ENCODE peak calls at places on chromosomes 12 and 14, in seven cellular contexts. G is left lung; J is activated CD8-positive, alpha-beta T cell treated with anti-CD3 and anti-CD28 coated beads for 36 hours; X is Peyer's patch; R is NB4; F is fibroblast of pulmonary artery; T is DND-41. K is an unnamed sample.

GRCh38 chr14:77141592-77142288 is at the start of gene ZDHHC22:
- DNase-seq in G (no peak), J (no peak), X (no peak), R (no peak), F (no peak), T (no peak), K (no peak)

GRCh38 chr12:42186793-42187192 is 42.1 kb upstream of the GXYLT1 start:
- DNase-seq in G (no peak), J (no peak), X (no peak), R (no peak), F (no peak), T (no peak), K (no peak)

GRCh38 chr12:64806593-64806992 is 17.9 kb upstream of the TBC1D30 start:
- DNase-seq in G (no peak), J (no peak), X (no peak), R (no peak), F (peak), T (no peak), K (no peak)

GRCh38 chr12:75452675-75453330 is 27.8 kb upstream of the GLIPR1 start:
- DNase-seq in G (no peak), J (no peak), X (no peak), R (no peak), F (peak), T (no peak), K (no peak)

GRCh38 chr12:96247567-96247962 is 53.4 kb downstream of the ELK3 start:
- DNase-seq in G (no peak), J (peak), X (no peak), R (peak), F (no peak), T (no peak), K (no peak)

GRCh38 chr14:67950386-67950785 is 130.8 kb downstream of the RAD51B start:
- DNase-seq in G (no peak), J (no peak), X (no peak), R (no peak), F (no peak), T (no peak), K (no peak)

GRCh38 chr12:121578230-121579189 is 2.3 kb downstream of the KDM2B start:
- DNase-seq in G (no peak), J (peak), X (peak), R (peak), F (peak), T (no peak), K (no peak)

GRCh38 chr12:128818065-128819022 is 5.4 kb downstream of the SLC15A4 start:
- DNase-seq in G (no peak), J (no peak), X (no peak), R (no peak), F (peak), T (no peak), K (no peak)

GRCh38 chr12:86331457-86331856 is 75.3 kb upstream of the MGAT4C start:
- DNase-seq in G (no peak), J (no peak), X (no peak), R (no peak), F (no peak), T (no peak), K (no peak)

GRCh38 chr14:20413785-20414117 is 450 bp upstream of the TEP1 start:
- DNase-seq in G (no peak), J (peak), X (peak), R (peak), F (no peak), T (peak), K (no peak)

GRCh38 chr14:60095781-60096450 is 4.2 kb downstream of the PCNX4 start:
- DNase-seq in G (no peak), J (no peak), X (no peak), R (no peak), F (peak), T (no peak), K (no peak)

GRCh38 chr12:62744551-62744950 is 190.4 kb downstream of the PPM1H start:
- DNase-seq in G (peak), J (no peak), X (no peak), R (peak), F (no peak), T (no peak), K (no peak)

GRCh38 chr14:100849432-100849831 is 23.5 kb downstream of the MEG3 start:
- DNase-seq in G (no peak), J (no peak), X (no peak), R (no peak), F (no peak), T (no peak), K (no peak)

GRCh38 chr12:120066341-120066740 is 50.2 kb downstream of the RAB35 start:
- DNase-seq in G (no peak), J (no peak), X (no peak), R (no peak), F (no peak), T (no peak), K (no peak)

GRCh38 chr14:105537580-105538474 is 11.4 kb downstream of the TMEM121 start:
- DNase-seq in G (no peak), J (peak), X (peak), R (peak), F (no peak), T (peak), K (peak)

GRCh38 chr14:74763803-74764531 is 851 bp downstream of the YLPM1 start:
- DNase-seq in G (peak), J (peak), X (no peak), R (peak), F (no peak), T (no peak), K (no peak)

DNA sequence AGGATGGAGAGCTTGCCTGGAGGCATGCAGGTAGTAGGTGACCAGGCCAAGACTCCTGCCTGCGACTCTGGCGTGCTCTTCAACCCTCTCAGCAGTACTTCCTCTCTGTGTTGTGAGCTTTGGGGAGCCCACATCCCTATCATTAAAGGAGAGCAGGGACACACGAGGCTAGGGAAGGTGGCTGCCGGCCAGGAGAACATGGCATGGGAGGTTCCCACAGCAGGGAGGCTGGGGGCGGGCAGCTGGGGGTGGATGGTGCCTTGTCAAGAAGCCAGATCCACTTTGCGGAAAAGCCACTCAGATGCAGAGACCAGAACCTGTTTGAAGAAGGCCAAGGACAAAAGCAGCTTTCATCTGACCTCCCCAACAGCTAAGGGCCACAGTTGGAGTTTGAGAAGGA is 198.6 kb downstream of the BCL11B start:
- DNase-seq in G (no peak), J (no peak), X (no peak), R (peak), F (no peak), T (no peak), K (no peak)
- TF ChIP-seq CTCF in G (no peak), J (no peak), X (no peak), R (no peak), F (no peak), T (no peak), K (no peak)

GRCh38 chr12:114636723-114637480 is 47.1 kb downstream of the TBX3 start:
- DNase-seq in G (no peak), J (no peak), X (no peak), R (peak), F (peak), T (no peak), K (no peak)
- TF ChIP-seq CTCF in G (no peak), J (no peak), X (no peak), R (peak), F (peak), T (no peak), K (peak)

DNA sequence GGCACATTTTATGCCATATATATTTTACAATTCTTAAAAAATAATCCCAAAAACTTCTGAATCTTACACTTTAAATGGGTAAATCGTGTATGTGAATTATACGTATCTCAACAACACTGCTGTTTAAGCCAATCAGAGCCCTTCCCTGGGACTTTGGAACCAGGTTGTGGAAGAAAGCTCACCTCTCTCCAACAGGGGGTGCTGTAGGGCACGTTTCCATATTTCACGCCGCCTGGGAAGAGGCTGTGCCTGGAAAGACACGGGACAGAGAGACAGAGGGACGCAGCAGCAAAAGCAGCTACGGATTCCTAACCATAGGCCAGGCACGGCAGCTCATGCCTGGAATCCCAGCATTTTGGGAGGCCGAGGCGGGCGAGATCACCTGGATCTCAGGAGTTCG is 29.4 kb upstream of the FBRSL1 start:
- DNase-seq in G (no peak), J (peak), X (no peak), R (peak), F (peak), T (peak), K (peak)
- TF ChIP-seq CTCF in G (peak), J (peak), X (no peak), R (peak), F (peak), T (peak), K (peak)

GRCh38 chr12:70823182-70823976 is 97.2 kb downstream of the PTPRR start:
- DNase-seq in G (no peak), J (no peak), X (no peak), R (no peak), F (no peak), T (no peak), K (no peak)
- TF ChIP-seq CTCF in G (no peak), J (no peak), X (peak), R (no peak), F (no peak), T (no peak), K (peak)

DNA sequence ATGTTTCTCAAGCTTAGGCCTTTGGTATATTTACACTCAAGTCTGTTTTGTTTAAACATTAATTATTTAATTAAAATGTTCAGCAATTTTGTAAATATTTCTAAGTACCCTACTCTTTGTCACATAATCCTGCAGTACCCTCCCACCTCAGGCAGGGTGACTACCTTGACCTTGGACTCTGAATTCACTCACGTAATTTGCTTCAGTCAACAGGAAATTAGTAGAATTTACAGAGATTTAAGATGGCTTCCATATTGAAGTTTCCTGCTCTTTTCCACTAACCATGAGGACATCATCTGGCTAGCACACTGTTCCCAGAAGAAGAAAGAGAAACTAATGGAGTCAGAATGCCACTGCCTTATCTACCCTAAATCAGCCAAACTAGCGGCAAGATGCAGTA is 967 bp upstream of the TAS2R19 start:
- DNase-seq in G (no peak), J (no peak), X (no peak), R (no peak), F (no peak), T (no peak), K (no peak)
- TF ChIP-seq CTCF in G (no peak), J (no peak), X (no peak), R (no peak), F (no peak), T (no peak), K (no peak)

GRCh38 chr12:101763246-101763931 is 24.1 kb upstream of the SYCP3 start:
- DNase-seq in G (peak), J (no peak), X (no peak), R (peak), F (no peak), T (no peak), K (no peak)

GRCh38 chr12:101761347-101761746 is 22.1 kb upstream of the SYCP3 start:
- DNase-seq in G (no peak), J (no peak), X (no peak), R (no peak), F (peak), T (no peak), K (no peak)

GRCh38 chr12:101764393-101764792 is 25.1 kb upstream of the SYCP3 start:
- DNase-seq in G (no peak), J (no peak), X (no peak), R (no peak), F (no peak), T (no peak), K (no peak)

DNA sequence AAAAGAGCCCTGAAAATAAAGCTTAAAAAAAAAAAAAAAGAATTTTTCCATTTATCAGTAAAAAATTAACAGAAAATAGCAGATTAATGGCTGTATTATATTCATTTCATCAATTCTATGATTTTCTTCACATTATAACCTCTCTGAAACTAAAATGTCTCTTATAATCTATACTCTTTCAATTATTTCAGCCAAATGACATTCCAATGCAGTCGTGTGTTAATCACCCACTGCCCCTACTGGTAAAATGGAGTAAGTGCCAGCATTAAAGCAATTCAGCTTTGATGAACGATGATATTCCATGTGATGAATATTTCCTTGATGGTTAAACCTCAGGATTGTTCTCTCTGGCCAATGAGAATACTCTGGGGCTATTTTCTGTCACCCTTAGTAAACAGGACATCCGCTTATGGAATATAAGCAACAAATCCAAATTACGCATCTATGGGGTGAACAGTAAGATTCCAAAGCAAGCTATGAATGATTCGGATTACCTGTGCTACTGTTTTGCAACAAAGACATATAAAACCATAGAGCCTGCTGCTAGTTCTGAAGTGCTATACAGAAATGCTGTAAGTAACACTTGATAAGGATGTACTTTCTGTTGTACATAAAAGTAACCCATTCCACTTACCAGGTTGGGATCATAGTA is 20.3 kb upstream of the SYCP3 start:
- DNase-seq in G (no peak), J (no peak), X (peak), R (peak), F (peak), T (no peak), K (no peak)
- TF ChIP-seq CTCF in G (peak), J (peak), X (peak), R (peak), F (peak), T (peak), K (peak)

GRCh38 chr14:32244404-32244803 is 41.3 kb upstream of the RNU6-8 start:
- DNase-seq in G (no peak), J (no peak), X (no peak), R (no peak), F (peak), T (no peak), K (no peak)
- TF ChIP-seq CTCF in G (no peak), J (no peak), X (peak), R (no peak), F (peak), T (peak), K (peak)

K was measured in chondrocyte.